ENCODE peak calls at places on chromosome 5, in seven cellular contexts. W, P, Q, E, B, Y and V are unnamed samples.

GRCh38 chr5:73454379-73455036 is 5.9 kb upstream of the FOXD1 start:
- DNase-seq in W (no peak), Q (no peak), Y (peak; percentile 53), B (peak; percentile 48), E (no peak), P (no peak), V (no peak)

GRCh38 chr5:142871880-142872200 is 101.7 kb downstream of the ARHGAP26 start:
- DNase-seq in E (no peak), Q (no peak), B (no peak), P (no peak), W (no peak), Y (no peak), V (no peak)

GRCh38 chr5:6743161-6743560 is 29.9 kb downstream of the TENT4A start:
- DNase-seq in P (no peak), B (no peak), W (no peak), Q (no peak), E (no peak), Y (no peak), V (no peak)

GRCh38 chr5:88889165-88890069 is 6.4 kb upstream of the MEF2C start:
- DNase-seq in W (peak; percentile 48), Q (no peak), Y (no peak), E (no peak), P (no peak), B (no peak), V (no peak)

GRCh38 chr5:39376293-39376714 is 12.0 kb upstream of the C9 start:
- DNase-seq in W (no peak), Y (no peak), Q (peak; percentile 25), B (peak; percentile 64), E (no peak), P (peak; percentile 54), V (no peak)

GRCh38 chr5:144247131-144247530 is 76.5 kb downstream of the KCTD16 start:
- DNase-seq in B (no peak), E (no peak), Q (peak; percentile 25), W (peak; percentile 35), Y (no peak), P (no peak), V (no peak)

GRCh38 chr5:61409568-61409967 is 77.5 kb downstream of the ZSWIM6 start:
- DNase-seq in Y (peak; percentile 79), Q (peak; percentile 79), B (peak; percentile 28), W (no peak), E (peak; percentile 88), P (no peak), V (peak; percentile 95)

GRCh38 chr5:19853616-19854240 is 134.3 kb downstream of the CDH18 start:
- DNase-seq in B (no peak), W (peak; percentile 50), E (peak; percentile 46), Q (peak; percentile 13), P (no peak), Y (peak; percentile 34), V (peak; percentile 79)

GRCh38 chr5:53008751-53009150 is 19.6 kb downstream of the ITGA2 start:
- DNase-seq in Q (no peak), E (no peak), W (no peak), B (no peak), Y (peak; percentile 72), P (no peak), V (no peak)

GRCh38 chr5:104016650-104017049 is 454.1 kb upstream of the NUDT12 start:
- DNase-seq in Q (peak; percentile 45), W (no peak), P (no peak), Y (peak; percentile 21), B (no peak), E (peak; percentile 4), V (peak; percentile 16)

GRCh38 chr5:131749138-131749537 is 47.7 kb downstream of the FNIP1 start:
- DNase-seq in E (no peak), Y (peak; percentile 42), W (peak; percentile 26), P (no peak), B (no peak), Q (no peak), V (no peak)

GRCh38 chr5:153276151-153276550 is 214.3 kb upstream of the GRIA1 start:
- DNase-seq in P (peak; percentile 74), W (peak; percentile 4), Q (peak; percentile 3), Y (no peak), E (no peak), B (peak; percentile 9), V (no peak)

GRCh38 chr5:82355921-82356454 is 77.8 kb upstream of the RPS23 start:
- DNase-seq in B (no peak), Q (peak; percentile 71), P (no peak), W (no peak), E (no peak), Y (no peak), V (no peak)

GRCh38 chr5:53378590-53379247 is 101.7 kb upstream of the FST start:
- DNase-seq in B (no peak), W (no peak), Q (no peak), Y (no peak), P (no peak), E (no peak), V (no peak)

GRCh38 chr5:160635046-160635445 is 213.4 kb downstream of the PTTG1 start:
- DNase-seq in Q (no peak), P (no peak), W (no peak), E (no peak), B (peak; percentile 43), Y (no peak), V (no peak)

GRCh38 chr5:180823938-180824629 is 21.5 kb upstream of the MGAT1 start:
- DNase-seq in B (no peak), E (no peak), W (no peak), Y (no peak), Q (no peak), P (no peak), V (no peak)

GRCh38 chr5:159533197-159533596 is 202.9 kb upstream of the IL12B start:
- DNase-seq in Y (no peak), B (no peak), W (no peak), P (no peak), Q (no peak), E (peak; percentile 41), V (no peak)

GRCh38 chr5:144183254-144183889 is 12.7 kb downstream of the KCTD16 start:
- DNase-seq in P (no peak), Q (no peak), Y (no peak), E (no peak), B (no peak), W (peak; percentile 17), V (no peak)

GRCh38 chr5:157994271-157994691 is 135.3 kb upstream of the CLINT1 start:
- DNase-seq in E (no peak), W (no peak), B (no peak), Y (no peak), P (no peak), Q (no peak), V (no peak)

GRCh38 chr5:11596657-11597071 is 307.6 kb downstream of the CTNND2 start:
- DNase-seq in E (no peak), P (no peak), Y (no peak), Q (no peak), B (no peak), W (no peak), V (no peak)

GRCh38 chr5:74355456-74355855 is 285.1 kb downstream of the ENC1 start:
- DNase-seq in P (no peak), B (no peak), W (no peak), E (no peak), Q (no peak), Y (no peak), V (no peak)